ENCODE peak calls at places on chromosome 11, in eight cellular contexts. Y, E, G, Z, D, C, U and Q are unnamed samples.

GRCh38 chr11:113796663-113797259 is 17.2 kb downstream of the CLDN25 start:
- DNase-seq in Y (peak), U (no peak), G (no peak), E (no peak), C (no peak), D (peak), Z (peak), Q (peak)

GRCh38 chr11:107606122-107606521 is 15.2 kb downstream of the ELMOD1 start:
- DNase-seq in Y (no peak), U (no peak), C (no peak), E (no peak), D (no peak), Z (peak), G (no peak), Q (no peak)

GRCh38 chr11:69131644-69132300 is 24.0 kb upstream of the SMIM38 start:
- DNase-seq in D (peak), E (peak), Y (no peak), Z (peak), C (peak), G (no peak), U (peak), Q (peak)

GRCh38 chr11:11866203-11866602 is 24.4 kb downstream of the USP47 start:
- DNase-seq in G (no peak), Z (no peak), D (no peak), E (no peak), U (no peak), C (no peak), Y (no peak), Q (no peak)

GRCh38 chr11:44506375-44507016 is 59.0 kb upstream of the CD82 start:
- DNase-seq in G (no peak), U (no peak), D (no peak), Z (no peak), C (no peak), E (no peak), Y (no peak), Q (no peak)

GRCh38 chr11:9753031-9753430 is 89.2 kb downstream of the SWAP70 start:
- DNase-seq in D (peak), U (no peak), Z (no peak), C (no peak), G (no peak), Y (no peak), E (no peak), Q (no peak)

GRCh38 chr11:45289369-45289768 is 3.2 kb upstream of the SYT13 start:
- DNase-seq in U (no peak), G (no peak), Z (no peak), C (no peak), D (peak), Y (no peak), E (no peak), Q (no peak)

GRCh38 chr11:125381499-125381898 is 114.6 kb downstream of the FEZ1 start:
- DNase-seq in G (no peak), Y (no peak), E (no peak), U (no peak), Z (no peak), D (no peak), C (no peak), Q (no peak)

GRCh38 chr11:123407124-123407995 is 22.7 kb upstream of the GRAMD1B start:
- DNase-seq in Y (peak), Z (peak), C (peak), G (peak), D (peak), E (peak), U (peak), Q (peak)

GRCh38 chr11:73295259-73295995 is 12.6 kb upstream of the ARHGEF17 start:
- DNase-seq in C (peak), U (no peak), E (peak), Z (peak), G (peak), D (peak), Y (peak), Q (peak)